ENCODE peak calls at places on chromosomes 4 and X, in eight cellular contexts. One of them, this sample, is unnamed.

GRCh38 chrX:153638041-153638371 is 9.0 kb upstream of the DUSP9 start:
- DNase-seq in endothelial cell: no peak
- DNase-seq in fibroblast of villous mesenchyme: no peak
- DNase-seq in foreskin fibroblast: no peak
- DNase-seq in ELR: no peak
- DNase-seq in kidney glomerular epithelial cell: no peak
- DNase-seq in cardiac muscle cell: no peak
- DNase-seq in activated naive CD8-positive, alpha-beta T cell treated with anti-CD3 and anti-CD28 coated beads, Interleukin-2, amount 50 U/mL, for 24 hours: no peak
- DNase-seq in this sample: no peak

GRCh38 chr4:32909722-32910121 is 2189.6 kb downstream of the PCDH7 start:
- DNase-seq in endothelial cell: no peak
- DNase-seq in fibroblast of villous mesenchyme: no peak
- DNase-seq in foreskin fibroblast: no peak
- DNase-seq in ELR: no peak
- DNase-seq in kidney glomerular epithelial cell: no peak
- DNase-seq in cardiac muscle cell: no peak
- DNase-seq in activated naive CD8-positive, alpha-beta T cell treated with anti-CD3 and anti-CD28 coated beads, Interleukin-2, amount 50 U/mL, for 24 hours: no peak
- DNase-seq in this sample: no peak

GRCh38 chrX:46589977-46590723 is 16.6 kb downstream of the CHST7 start:
- DNase-seq in endothelial cell: no peak
- DNase-seq in fibroblast of villous mesenchyme: no peak
- DNase-seq in foreskin fibroblast: peak; percentile 59
- DNase-seq in ELR: peak; percentile 58
- DNase-seq in kidney glomerular epithelial cell: peak; percentile 23
- DNase-seq in cardiac muscle cell: no peak
- DNase-seq in activated naive CD8-positive, alpha-beta T cell treated with anti-CD3 and anti-CD28 coated beads, Interleukin-2, amount 50 U/mL, for 24 hours: no peak
- DNase-seq in this sample: no peak

GRCh38 chr4:125951275-125951887 is 636.6 kb downstream of the FAT4 start:
- DNase-seq in endothelial cell: no peak
- DNase-seq in fibroblast of villous mesenchyme: peak; percentile 52
- DNase-seq in foreskin fibroblast: peak; percentile 52
- DNase-seq in ELR: no peak
- DNase-seq in kidney glomerular epithelial cell: no peak
- DNase-seq in cardiac muscle cell: no peak
- DNase-seq in activated naive CD8-positive, alpha-beta T cell treated with anti-CD3 and anti-CD28 coated beads, Interleukin-2, amount 50 U/mL, for 24 hours: no peak
- DNase-seq in this sample: no peak

GRCh38 chr4:38132140-38132673 is 172.0 kb downstream of the PTTG2 start:
- DNase-seq in endothelial cell: peak; percentile 23
- DNase-seq in fibroblast of villous mesenchyme: peak; percentile 100
- DNase-seq in foreskin fibroblast: peak; percentile 87
- DNase-seq in ELR: peak; percentile 23
- DNase-seq in kidney glomerular epithelial cell: peak; percentile 92
- DNase-seq in cardiac muscle cell: peak; percentile 66
- DNase-seq in activated naive CD8-positive, alpha-beta T cell treated with anti-CD3 and anti-CD28 coated beads, Interleukin-2, amount 50 U/mL, for 24 hours: peak; percentile 63
- DNase-seq in this sample: peak; percentile 65

GRCh38 chr4:94500696-94501095 is 49.0 kb downstream of the PDLIM5 start:
- DNase-seq in endothelial cell: no peak
- DNase-seq in fibroblast of villous mesenchyme: no peak
- DNase-seq in foreskin fibroblast: no peak
- DNase-seq in ELR: no peak
- DNase-seq in kidney glomerular epithelial cell: no peak
- DNase-seq in cardiac muscle cell: no peak
- DNase-seq in activated naive CD8-positive, alpha-beta T cell treated with anti-CD3 and anti-CD28 coated beads, Interleukin-2, amount 50 U/mL, for 24 hours: no peak
- DNase-seq in this sample: no peak

GRCh38 chr4:71602271-71602890 is 181.5 kb downstream of the GC start:
- DNase-seq in endothelial cell: no peak
- DNase-seq in fibroblast of villous mesenchyme: peak; percentile 28
- DNase-seq in foreskin fibroblast: no peak
- DNase-seq in ELR: peak; percentile 81
- DNase-seq in kidney glomerular epithelial cell: no peak
- DNase-seq in cardiac muscle cell: no peak
- DNase-seq in activated naive CD8-positive, alpha-beta T cell treated with anti-CD3 and anti-CD28 coated beads, Interleukin-2, amount 50 U/mL, for 24 hours: no peak
- DNase-seq in this sample: no peak

GRCh38 chrX:68681443-68681941 is 34.0 kb downstream of the STARD8 start:
- DNase-seq in endothelial cell: no peak
- DNase-seq in fibroblast of villous mesenchyme: peak; percentile 19
- DNase-seq in foreskin fibroblast: no peak
- DNase-seq in ELR: peak; percentile 55
- DNase-seq in kidney glomerular epithelial cell: no peak
- DNase-seq in cardiac muscle cell: no peak
- DNase-seq in activated naive CD8-positive, alpha-beta T cell treated with anti-CD3 and anti-CD28 coated beads, Interleukin-2, amount 50 U/mL, for 24 hours: no peak
- DNase-seq in this sample: no peak

GRCh38 chr4:89140168-89140759 is 28.9 kb downstream of the TIGD2 start:
- DNase-seq in endothelial cell: no peak
- DNase-seq in fibroblast of villous mesenchyme: no peak
- DNase-seq in foreskin fibroblast: no peak
- DNase-seq in ELR: peak; percentile 48
- DNase-seq in kidney glomerular epithelial cell: no peak
- DNase-seq in cardiac muscle cell: no peak
- DNase-seq in activated naive CD8-positive, alpha-beta T cell treated with anti-CD3 and anti-CD28 coated beads, Interleukin-2, amount 50 U/mL, for 24 hours: no peak
- DNase-seq in this sample: no peak

GRCh38 chr4:67770422-67770821 is 16.2 kb upstream of the GNRHR start:
- DNase-seq in endothelial cell: no peak
- DNase-seq in fibroblast of villous mesenchyme: no peak
- DNase-seq in foreskin fibroblast: no peak
- DNase-seq in ELR: no peak
- DNase-seq in kidney glomerular epithelial cell: no peak
- DNase-seq in cardiac muscle cell: no peak
- DNase-seq in activated naive CD8-positive, alpha-beta T cell treated with anti-CD3 and anti-CD28 coated beads, Interleukin-2, amount 50 U/mL, for 24 hours: no peak
- DNase-seq in this sample: no peak

GRCh38 chr4:175339100-175339707 is 421.0 kb downstream of the ADAM29 start:
- DNase-seq in endothelial cell: no peak
- DNase-seq in fibroblast of villous mesenchyme: peak; percentile 8
- DNase-seq in foreskin fibroblast: peak; percentile 15
- DNase-seq in ELR: peak; percentile 69
- DNase-seq in kidney glomerular epithelial cell: no peak
- DNase-seq in cardiac muscle cell: no peak
- DNase-seq in activated naive CD8-positive, alpha-beta T cell treated with anti-CD3 and anti-CD28 coated beads, Interleukin-2, amount 50 U/mL, for 24 hours: no peak
- DNase-seq in this sample: no peak

GRCh38 chr4:109548655-109549054 is 11.4 kb upstream of the MCUB start:
- DNase-seq in endothelial cell: no peak
- DNase-seq in fibroblast of villous mesenchyme: peak; percentile 45
- DNase-seq in foreskin fibroblast: peak; percentile 61
- DNase-seq in ELR: peak; percentile 90
- DNase-seq in kidney glomerular epithelial cell: peak; percentile 47
- DNase-seq in cardiac muscle cell: no peak
- DNase-seq in activated naive CD8-positive, alpha-beta T cell treated with anti-CD3 and anti-CD28 coated beads, Interleukin-2, amount 50 U/mL, for 24 hours: no peak
- DNase-seq in this sample: no peak

GRCh38 chr4:70601422-70602039 is 9.5 kb downstream of the AMBN start:
- DNase-seq in endothelial cell: peak; percentile 64
- DNase-seq in fibroblast of villous mesenchyme: peak; percentile 66
- DNase-seq in foreskin fibroblast: peak; percentile 21
- DNase-seq in ELR: peak; percentile 73
- DNase-seq in kidney glomerular epithelial cell: peak; percentile 82
- DNase-seq in cardiac muscle cell: peak; percentile 60
- DNase-seq in activated naive CD8-positive, alpha-beta T cell treated with anti-CD3 and anti-CD28 coated beads, Interleukin-2, amount 50 U/mL, for 24 hours: peak; percentile 62
- DNase-seq in this sample: peak; percentile 65

GRCh38 chr4:10611673-10612072 is 72.9 kb downstream of the CLNK start:
- DNase-seq in endothelial cell: peak; percentile 22
- DNase-seq in fibroblast of villous mesenchyme: peak; percentile 79
- DNase-seq in foreskin fibroblast: peak; percentile 85
- DNase-seq in ELR: peak; percentile 93
- DNase-seq in kidney glomerular epithelial cell: peak; percentile 79
- DNase-seq in cardiac muscle cell: no peak
- DNase-seq in activated naive CD8-positive, alpha-beta T cell treated with anti-CD3 and anti-CD28 coated beads, Interleukin-2, amount 50 U/mL, for 24 hours: no peak
- DNase-seq in this sample: no peak

GRCh38 chrX:24668111-24668510 is 21.0 kb upstream of the PCYT1B start:
- DNase-seq in endothelial cell: no peak
- DNase-seq in fibroblast of villous mesenchyme: peak; percentile 23
- DNase-seq in foreskin fibroblast: no peak
- DNase-seq in ELR: no peak
- DNase-seq in kidney glomerular epithelial cell: no peak
- DNase-seq in cardiac muscle cell: peak; percentile 72
- DNase-seq in activated naive CD8-positive, alpha-beta T cell treated with anti-CD3 and anti-CD28 coated beads, Interleukin-2, amount 50 U/mL, for 24 hours: no peak
- DNase-seq in this sample: no peak

GRCh38 chr4:2462218-2462991 is 6.5 kb upstream of the RNF4 start:
- DNase-seq in endothelial cell: peak; percentile 68
- DNase-seq in fibroblast of villous mesenchyme: peak; percentile 77
- DNase-seq in foreskin fibroblast: peak; percentile 75
- DNase-seq in ELR: peak; percentile 76
- DNase-seq in kidney glomerular epithelial cell: peak; percentile 27
- DNase-seq in cardiac muscle cell: peak; percentile 85
- DNase-seq in activated naive CD8-positive, alpha-beta T cell treated with anti-CD3 and anti-CD28 coated beads, Interleukin-2, amount 50 U/mL, for 24 hours: peak; percentile 67
- DNase-seq in this sample: peak; percentile 83

GRCh38 chrX:148459343-148459742 is 41.1 kb upstream of the AFF2 start:
- DNase-seq in endothelial cell: no peak
- DNase-seq in fibroblast of villous mesenchyme: no peak
- DNase-seq in foreskin fibroblast: no peak
- DNase-seq in ELR: no peak
- DNase-seq in kidney glomerular epithelial cell: no peak
- DNase-seq in cardiac muscle cell: no peak
- DNase-seq in activated naive CD8-positive, alpha-beta T cell treated with anti-CD3 and anti-CD28 coated beads, Interleukin-2, amount 50 U/mL, for 24 hours: no peak
- DNase-seq in this sample: no peak

GRCh38 chr4:127759228-127759820 is 22.8 kb upstream of the HSPA4L start:
- DNase-seq in endothelial cell: no peak
- DNase-seq in fibroblast of villous mesenchyme: no peak
- DNase-seq in foreskin fibroblast: no peak
- DNase-seq in ELR: no peak
- DNase-seq in kidney glomerular epithelial cell: no peak
- DNase-seq in cardiac muscle cell: no peak
- DNase-seq in activated naive CD8-positive, alpha-beta T cell treated with anti-CD3 and anti-CD28 coated beads, Interleukin-2, amount 50 U/mL, for 24 hours: no peak
- DNase-seq in this sample: no peak